ENCODE peak calls at places on chromosomes 5 and 9, in six cellular contexts. One of them, this sample, is unnamed.

GRCh38 chr5:2000591-2000990 is 117.9 kb upstream of the IRX4 start:
- DNase-seq in HCT116: no peak
- DNase-seq in stimulated activated CD4-positive, alpha-beta T cell treated with anti-CD3 and anti-CD28 coated beads, Interleukin-12 subunit alpha, Interleukin-12 subunit beta, amount 100 ng/mL, for 4 hours: no peak
- DNase-seq in T-helper 2 cell: no peak
- DNase-seq in Calu3: no peak
- DNase-seq in DMS 273 treated with DMSO at 0.1 percent for 48 hours: no peak
- DNase-seq in this sample: no peak

GRCh38 chr5:173767580-173768266 is 120.4 kb upstream of the CPEB4 start:
- DNase-seq in T-helper 2 cell: no peak
- DNase-seq in stimulated activated CD4-positive, alpha-beta T cell treated with anti-CD3 and anti-CD28 coated beads, Interleukin-12 subunit alpha, Interleukin-12 subunit beta, amount 100 ng/mL, for 4 hours: no peak
- DNase-seq in DMS 273 treated with DMSO at 0.1 percent for 48 hours: no peak
- DNase-seq in HCT116: no peak
- DNase-seq in Calu3: no peak
- DNase-seq in this sample: no peak

GRCh38 chr9:71762900-71763653 is 5.2 kb downstream of the CEMIP2 start:
- DNase-seq in DMS 273 treated with DMSO at 0.1 percent for 48 hours: no peak
- DNase-seq in stimulated activated CD4-positive, alpha-beta T cell treated with anti-CD3 and anti-CD28 coated beads, Interleukin-12 subunit alpha, Interleukin-12 subunit beta, amount 100 ng/mL, for 4 hours: no peak
- DNase-seq in HCT116: no peak
- DNase-seq in T-helper 2 cell: no peak
- DNase-seq in Calu3: no peak
- DNase-seq in this sample: peak

GRCh38 chr5:1745190-1745805 is 54.3 kb downstream of the MRPL36 start:
- DNase-seq in T-helper 2 cell: no peak
- DNase-seq in DMS 273 treated with DMSO at 0.1 percent for 48 hours: no peak
- DNase-seq in Calu3: no peak
- DNase-seq in stimulated activated CD4-positive, alpha-beta T cell treated with anti-CD3 and anti-CD28 coated beads, Interleukin-12 subunit alpha, Interleukin-12 subunit beta, amount 100 ng/mL, for 4 hours: no peak
- DNase-seq in HCT116: no peak
- DNase-seq in this sample: no peak

GRCh38 chr5:175516933-175517823 is 38.8 kb downstream of the SFXN1 start:
- DNase-seq in HCT116: no peak
- DNase-seq in DMS 273 treated with DMSO at 0.1 percent for 48 hours: no peak
- DNase-seq in Calu3: no peak
- DNase-seq in stimulated activated CD4-positive, alpha-beta T cell treated with anti-CD3 and anti-CD28 coated beads, Interleukin-12 subunit alpha, Interleukin-12 subunit beta, amount 100 ng/mL, for 4 hours: no peak
- DNase-seq in T-helper 2 cell: no peak
- DNase-seq in this sample: no peak

GRCh38 chr5:82073179-82073578 is 101.4 kb downstream of the ATG10 start:
- DNase-seq in stimulated activated CD4-positive, alpha-beta T cell treated with anti-CD3 and anti-CD28 coated beads, Interleukin-12 subunit alpha, Interleukin-12 subunit beta, amount 100 ng/mL, for 4 hours: no peak
- DNase-seq in DMS 273 treated with DMSO at 0.1 percent for 48 hours: peak
- DNase-seq in T-helper 2 cell: no peak
- DNase-seq in Calu3: no peak
- DNase-seq in HCT116: no peak
- DNase-seq in this sample: no peak

GRCh38 chr5:63923914-63924313 is 38.3 kb downstream of the HTR1A start:
- DNase-seq in DMS 273 treated with DMSO at 0.1 percent for 48 hours: no peak
- DNase-seq in T-helper 2 cell: no peak
- DNase-seq in stimulated activated CD4-positive, alpha-beta T cell treated with anti-CD3 and anti-CD28 coated beads, Interleukin-12 subunit alpha, Interleukin-12 subunit beta, amount 100 ng/mL, for 4 hours: no peak
- DNase-seq in Calu3: peak
- DNase-seq in HCT116: no peak
- DNase-seq in this sample: no peak

GRCh38 chr5:100306000-100306399 is 229.2 kb upstream of the FAM174A start:
- DNase-seq in T-helper 2 cell: no peak
- DNase-seq in stimulated activated CD4-positive, alpha-beta T cell treated with anti-CD3 and anti-CD28 coated beads, Interleukin-12 subunit alpha, Interleukin-12 subunit beta, amount 100 ng/mL, for 4 hours: no peak
- DNase-seq in DMS 273 treated with DMSO at 0.1 percent for 48 hours: no peak
- DNase-seq in HCT116: no peak
- DNase-seq in Calu3: no peak
- DNase-seq in this sample: no peak

GRCh38 chr9:85224729-85225128 is 517.0 kb downstream of the AGTPBP1 start:
- DNase-seq in DMS 273 treated with DMSO at 0.1 percent for 48 hours: no peak
- DNase-seq in T-helper 2 cell: no peak
- DNase-seq in HCT116: peak
- DNase-seq in stimulated activated CD4-positive, alpha-beta T cell treated with anti-CD3 and anti-CD28 coated beads, Interleukin-12 subunit alpha, Interleukin-12 subunit beta, amount 100 ng/mL, for 4 hours: no peak
- DNase-seq in Calu3: peak
- DNase-seq in this sample: no peak

GRCh38 chr5:39309534-39309933 is 54.8 kb downstream of the C9 start:
- DNase-seq in DMS 273 treated with DMSO at 0.1 percent for 48 hours: no peak
- DNase-seq in T-helper 2 cell: no peak
- DNase-seq in Calu3: no peak
- DNase-seq in HCT116: no peak
- DNase-seq in stimulated activated CD4-positive, alpha-beta T cell treated with anti-CD3 and anti-CD28 coated beads, Interleukin-12 subunit alpha, Interleukin-12 subunit beta, amount 100 ng/mL, for 4 hours: no peak
- DNase-seq in this sample: no peak

GRCh38 chr9:134502261-134503211 is 139.1 kb upstream of the COL5A1 start:
- DNase-seq in stimulated activated CD4-positive, alpha-beta T cell treated with anti-CD3 and anti-CD28 coated beads, Interleukin-12 subunit alpha, Interleukin-12 subunit beta, amount 100 ng/mL, for 4 hours: no peak
- DNase-seq in T-helper 2 cell: no peak
- DNase-seq in DMS 273 treated with DMSO at 0.1 percent for 48 hours: no peak
- DNase-seq in Calu3: peak
- DNase-seq in HCT116: no peak
- DNase-seq in this sample: peak

GRCh38 chr5:167245871-167246270 is 1045.6 kb upstream of the WWC1 start:
- DNase-seq in stimulated activated CD4-positive, alpha-beta T cell treated with anti-CD3 and anti-CD28 coated beads, Interleukin-12 subunit alpha, Interleukin-12 subunit beta, amount 100 ng/mL, for 4 hours: no peak
- DNase-seq in T-helper 2 cell: no peak
- DNase-seq in DMS 273 treated with DMSO at 0.1 percent for 48 hours: no peak
- DNase-seq in HCT116: no peak
- DNase-seq in Calu3: peak
- DNase-seq in this sample: no peak

GRCh38 chr5:114360362-114360761 is 1.5 kb upstream of the KCNN2 start:
- DNase-seq in T-helper 2 cell: no peak
- DNase-seq in DMS 273 treated with DMSO at 0.1 percent for 48 hours: no peak
- DNase-seq in HCT116: no peak
- DNase-seq in stimulated activated CD4-positive, alpha-beta T cell treated with anti-CD3 and anti-CD28 coated beads, Interleukin-12 subunit alpha, Interleukin-12 subunit beta, amount 100 ng/mL, for 4 hours: no peak
- DNase-seq in Calu3: no peak
- DNase-seq in this sample: no peak

GRCh38 chr5:75617746-75618352 is 6.6 kb downstream of the ANKDD1B start:
- DNase-seq in HCT116: no peak
- DNase-seq in Calu3: no peak
- DNase-seq in DMS 273 treated with DMSO at 0.1 percent for 48 hours: no peak
- DNase-seq in T-helper 2 cell: no peak
- DNase-seq in stimulated activated CD4-positive, alpha-beta T cell treated with anti-CD3 and anti-CD28 coated beads, Interleukin-12 subunit alpha, Interleukin-12 subunit beta, amount 100 ng/mL, for 4 hours: no peak
- DNase-seq in this sample: no peak

GRCh38 chr9:70410368-70410767 is 4.1 kb downstream of the KLF9 start:
- DNase-seq in HCT116: no peak
- DNase-seq in T-helper 2 cell: no peak
- DNase-seq in DMS 273 treated with DMSO at 0.1 percent for 48 hours: no peak
- DNase-seq in stimulated activated CD4-positive, alpha-beta T cell treated with anti-CD3 and anti-CD28 coated beads, Interleukin-12 subunit alpha, Interleukin-12 subunit beta, amount 100 ng/mL, for 4 hours: no peak
- DNase-seq in Calu3: no peak
- DNase-seq in this sample: no peak

GRCh38 chr5:10333154-10334006 is 20.1 kb upstream of the MARCHF6 start:
- DNase-seq in T-helper 2 cell: no peak
- DNase-seq in Calu3: peak
- DNase-seq in stimulated activated CD4-positive, alpha-beta T cell treated with anti-CD3 and anti-CD28 coated beads, Interleukin-12 subunit alpha, Interleukin-12 subunit beta, amount 100 ng/mL, for 4 hours: peak
- DNase-seq in DMS 273 treated with DMSO at 0.1 percent for 48 hours: no peak
- DNase-seq in HCT116: no peak
- DNase-seq in this sample: peak

GRCh38 chr5:72171667-72172066 is 64.4 kb downstream of the MAP1B start:
- DNase-seq in Calu3: no peak
- DNase-seq in DMS 273 treated with DMSO at 0.1 percent for 48 hours: no peak
- DNase-seq in HCT116: no peak
- DNase-seq in T-helper 2 cell: no peak
- DNase-seq in stimulated activated CD4-positive, alpha-beta T cell treated with anti-CD3 and anti-CD28 coated beads, Interleukin-12 subunit alpha, Interleukin-12 subunit beta, amount 100 ng/mL, for 4 hours: no peak
- DNase-seq in this sample: no peak

GRCh38 chr9:124759327-124759726 is 11.8 kb downstream of the NR6A1 start:
- DNase-seq in DMS 273 treated with DMSO at 0.1 percent for 48 hours: no peak
- DNase-seq in T-helper 2 cell: no peak
- DNase-seq in Calu3: no peak
- DNase-seq in HCT116: no peak
- DNase-seq in stimulated activated CD4-positive, alpha-beta T cell treated with anti-CD3 and anti-CD28 coated beads, Interleukin-12 subunit alpha, Interleukin-12 subunit beta, amount 100 ng/mL, for 4 hours: no peak
- DNase-seq in this sample: no peak

GRCh38 chr9:34644766-34645314 is 1.6 kb upstream of the GALT start:
- DNase-seq in Calu3: no peak
- DNase-seq in DMS 273 treated with DMSO at 0.1 percent for 48 hours: no peak
- DNase-seq in T-helper 2 cell: no peak
- DNase-seq in stimulated activated CD4-positive, alpha-beta T cell treated with anti-CD3 and anti-CD28 coated beads, Interleukin-12 subunit alpha, Interleukin-12 subunit beta, amount 100 ng/mL, for 4 hours: no peak
- DNase-seq in HCT116: no peak
- DNase-seq in this sample: no peak

GRCh38 chr9:88342246-88342645 is 46.0 kb upstream of the SPIN1 start:
- DNase-seq in stimulated activated CD4-positive, alpha-beta T cell treated with anti-CD3 and anti-CD28 coated beads, Interleukin-12 subunit alpha, Interleukin-12 subunit beta, amount 100 ng/mL, for 4 hours: no peak
- DNase-seq in HCT116: no peak
- DNase-seq in T-helper 2 cell: no peak
- DNase-seq in Calu3: no peak
- DNase-seq in DMS 273 treated with DMSO at 0.1 percent for 48 hours: no peak
- DNase-seq in this sample: no peak

GRCh38 chr9:81035601-81036000 is 653.7 kb downstream of the TLE1 start:
- DNase-seq in DMS 273 treated with DMSO at 0.1 percent for 48 hours: no peak
- DNase-seq in stimulated activated CD4-positive, alpha-beta T cell treated with anti-CD3 and anti-CD28 coated beads, Interleukin-12 subunit alpha, Interleukin-12 subunit beta, amount 100 ng/mL, for 4 hours: no peak
- DNase-seq in Calu3: no peak
- DNase-seq in T-helper 2 cell: no peak
- DNase-seq in HCT116: no peak
- DNase-seq in this sample: no peak